ENCODE peak calls at places on chromosomes 6 and 20, in seven cellular contexts. One of them, this sample, is unnamed.
A peak's percentile ranks its signal among the peaks of the same experiment; 100 is the strongest.

GRCh38 chr6:32615885-32616532 is 21.2 kb upstream of the HLA-DQA1 start:
- DNase-seq in IMR-90: no peak
- DNase-seq in H1: no peak
- DNase-seq in neuronal stem cell: no peak
- DNase-seq in H9: peak; percentile 31
- DNase-seq in mesenchymal stem cell: no peak
- DNase-seq in trophoblast cell: no peak
- DNase-seq in this sample: no peak

GRCh38 chr20:53631909-53632662 is 38.4 kb upstream of the ZNF217 start:
- DNase-seq in IMR-90: no peak
- DNase-seq in trophoblast cell: peak; percentile 89
- DNase-seq in neuronal stem cell: no peak
- DNase-seq in mesenchymal stem cell: no peak
- DNase-seq in H9: no peak
- DNase-seq in H1: no peak
- DNase-seq in this sample: no peak

GRCh38 chr6:17653198-17653881 is 53.2 kb downstream of the FAM8A1 start:
- DNase-seq in mesenchymal stem cell: no peak
- DNase-seq in H9: no peak
- DNase-seq in IMR-90: no peak
- DNase-seq in H1: no peak
- DNase-seq in neuronal stem cell: no peak
- DNase-seq in trophoblast cell: no peak
- DNase-seq in this sample: no peak

GRCh38 chr6:127869772-127870404 is 31.0 kb downstream of the THEMIS start:
- DNase-seq in IMR-90: no peak
- DNase-seq in trophoblast cell: no peak
- DNase-seq in neuronal stem cell: no peak
- DNase-seq in H1: no peak
- DNase-seq in mesenchymal stem cell: no peak
- DNase-seq in H9: no peak
- DNase-seq in this sample: peak; percentile 17

GRCh38 chr6:26194329-26194701 is 107.1 kb downstream of the HFE start:
- DNase-seq in mesenchymal stem cell: no peak
- DNase-seq in neuronal stem cell: no peak
- DNase-seq in IMR-90: no peak
- DNase-seq in H9: no peak
- DNase-seq in trophoblast cell: no peak
- DNase-seq in H1: no peak
- DNase-seq in this sample: no peak

GRCh38 chr6:83292900-83293843 is 100.0 kb downstream of the RWDD2A start:
- DNase-seq in H1: no peak
- DNase-seq in H9: no peak
- DNase-seq in mesenchymal stem cell: no peak
- DNase-seq in trophoblast cell: no peak
- DNase-seq in neuronal stem cell: no peak
- DNase-seq in IMR-90: no peak
- DNase-seq in this sample: no peak

GRCh38 chr6:118283759-118284158 is 264.3 kb upstream of the PLN start:
- DNase-seq in IMR-90: peak; percentile 68
- DNase-seq in H9: no peak
- DNase-seq in H1: no peak
- DNase-seq in neuronal stem cell: peak; percentile 30
- DNase-seq in mesenchymal stem cell: peak; percentile 71
- DNase-seq in trophoblast cell: peak; percentile 23
- DNase-seq in this sample: peak; percentile 57

GRCh38 chr6:73484438-73484837 is 22.9 kb downstream of the MTO1 start:
- DNase-seq in neuronal stem cell: no peak
- DNase-seq in trophoblast cell: no peak
- DNase-seq in H1: no peak
- DNase-seq in H9: no peak
- DNase-seq in mesenchymal stem cell: no peak
- DNase-seq in IMR-90: no peak
- DNase-seq in this sample: no peak

GRCh38 chr20:46027245-46027853 is 1.7 kb upstream of the SLC12A5 start:
- DNase-seq in mesenchymal stem cell: peak; percentile 69
- DNase-seq in trophoblast cell: peak; percentile 37
- DNase-seq in H1: peak; percentile 57
- DNase-seq in IMR-90: peak; percentile 61
- DNase-seq in H9: no peak
- DNase-seq in neuronal stem cell: peak; percentile 78
- DNase-seq in this sample: peak; percentile 72

GRCh38 chr6:1624848-1625341 is 15.2 kb downstream of the FOXC1 start:
- DNase-seq in trophoblast cell: no peak
- DNase-seq in IMR-90: peak; percentile 62
- DNase-seq in neuronal stem cell: no peak
- DNase-seq in H1: no peak
- DNase-seq in H9: no peak
- DNase-seq in mesenchymal stem cell: no peak
- DNase-seq in this sample: peak; percentile 63

GRCh38 chr6:85405175-85405852 is 44.6 kb upstream of the NT5E start:
- DNase-seq in H1: no peak
- DNase-seq in IMR-90: peak; percentile 55
- DNase-seq in H9: no peak
- DNase-seq in neuronal stem cell: no peak
- DNase-seq in mesenchymal stem cell: no peak
- DNase-seq in trophoblast cell: no peak
- DNase-seq in this sample: no peak

GRCh38 chr6:1867197-1867596 is 257.5 kb downstream of the FOXC1 start:
- DNase-seq in H9: no peak
- DNase-seq in H1: no peak
- DNase-seq in mesenchymal stem cell: no peak
- DNase-seq in trophoblast cell: no peak
- DNase-seq in IMR-90: no peak
- DNase-seq in neuronal stem cell: no peak
- DNase-seq in this sample: no peak

GRCh38 chr6:129507846-129508245 is 202.1 kb downstream of the ARHGAP18 start:
- DNase-seq in trophoblast cell: no peak
- DNase-seq in H9: no peak
- DNase-seq in H1: no peak
- DNase-seq in mesenchymal stem cell: no peak
- DNase-seq in neuronal stem cell: no peak
- DNase-seq in IMR-90: no peak
- DNase-seq in this sample: no peak

GRCh38 chr6:130303436-130303835 is 62.4 kb upstream of the TMEM200A start:
- DNase-seq in mesenchymal stem cell: no peak
- DNase-seq in H9: no peak
- DNase-seq in IMR-90: peak; percentile 70
- DNase-seq in trophoblast cell: no peak
- DNase-seq in H1: no peak
- DNase-seq in neuronal stem cell: no peak
- DNase-seq in this sample: no peak

GRCh38 chr20:19252670-19253120 is 40.3 kb downstream of the SLC24A3 start:
- DNase-seq in H9: no peak
- DNase-seq in trophoblast cell: peak; percentile 92
- DNase-seq in IMR-90: no peak
- DNase-seq in mesenchymal stem cell: peak; percentile 73
- DNase-seq in H1: peak; percentile 22
- DNase-seq in neuronal stem cell: no peak
- DNase-seq in this sample: no peak

GRCh38 chr6:692356-692851 is 535 bp downstream of the EXOC2 start:
- DNase-seq in IMR-90: peak; percentile 34
- DNase-seq in mesenchymal stem cell: peak; percentile 61
- DNase-seq in neuronal stem cell: peak; percentile 27
- DNase-seq in trophoblast cell: peak; percentile 65
- DNase-seq in H9: peak; percentile 55
- DNase-seq in H1: peak; percentile 86
- DNase-seq in this sample: peak; percentile 79

GRCh38 chr20:21714297-21715192 is 9.1 kb downstream of the PAX1 start:
- DNase-seq in H1: peak; percentile 85
- DNase-seq in mesenchymal stem cell: no peak
- DNase-seq in trophoblast cell: no peak
- DNase-seq in neuronal stem cell: no peak
- DNase-seq in IMR-90: no peak
- DNase-seq in H9: peak; percentile 66
- DNase-seq in this sample: peak; percentile 60

GRCh38 chr20:21712443-21713059 is 7.1 kb downstream of the PAX1 start:
- DNase-seq in H1: no peak
- DNase-seq in mesenchymal stem cell: no peak
- DNase-seq in H9: no peak
- DNase-seq in trophoblast cell: no peak
- DNase-seq in neuronal stem cell: no peak
- DNase-seq in IMR-90: no peak
- DNase-seq in this sample: no peak

GRCh38 chr20:21713901-21714296 is 8.4 kb downstream of the PAX1 start:
- DNase-seq in neuronal stem cell: no peak
- DNase-seq in H9: peak; percentile 65
- DNase-seq in IMR-90: no peak
- DNase-seq in H1: no peak
- DNase-seq in trophoblast cell: no peak
- DNase-seq in mesenchymal stem cell: no peak
- DNase-seq in this sample: no peak

GRCh38 chr20:21715193-21715881 is 9.9 kb downstream of the PAX1 start:
- DNase-seq in trophoblast cell: no peak
- DNase-seq in neuronal stem cell: no peak
- DNase-seq in H9: no peak
- DNase-seq in H1: no peak
- DNase-seq in IMR-90: no peak
- DNase-seq in mesenchymal stem cell: no peak
- DNase-seq in this sample: no peak

GRCh38 chr20:21713470-21713869 is 8.0 kb downstream of the PAX1 start:
- DNase-seq in neuronal stem cell: no peak
- DNase-seq in IMR-90: no peak
- DNase-seq in H9: no peak
- DNase-seq in H1: no peak
- DNase-seq in mesenchymal stem cell: no peak
- DNase-seq in trophoblast cell: no peak
- DNase-seq in this sample: no peak
- H3K18ac ChIP-seq in neuronal stem cell: no peak overlapping the region
- H3K18ac ChIP-seq in IMR-90: no peak overlapping the region
- H3K18ac ChIP-seq in H9: no peak overlapping the region
- H3K18ac ChIP-seq in H1: peak overlapping the region; percentile 19
- H3K18ac ChIP-seq in mesenchymal stem cell: no peak overlapping the region
- H3K18ac ChIP-seq in trophoblast cell: no peak overlapping the region
- H3K18ac ChIP-seq in this sample: no peak overlapping the region

GRCh38 chr6:66605011-66605410 is 898.0 kb upstream of the EYS start:
- DNase-seq in H1: no peak
- DNase-seq in H9: no peak
- DNase-seq in trophoblast cell: no peak
- DNase-seq in neuronal stem cell: no peak
- DNase-seq in mesenchymal stem cell: peak; percentile 65
- DNase-seq in IMR-90: no peak
- DNase-seq in this sample: no peak

DNA sequence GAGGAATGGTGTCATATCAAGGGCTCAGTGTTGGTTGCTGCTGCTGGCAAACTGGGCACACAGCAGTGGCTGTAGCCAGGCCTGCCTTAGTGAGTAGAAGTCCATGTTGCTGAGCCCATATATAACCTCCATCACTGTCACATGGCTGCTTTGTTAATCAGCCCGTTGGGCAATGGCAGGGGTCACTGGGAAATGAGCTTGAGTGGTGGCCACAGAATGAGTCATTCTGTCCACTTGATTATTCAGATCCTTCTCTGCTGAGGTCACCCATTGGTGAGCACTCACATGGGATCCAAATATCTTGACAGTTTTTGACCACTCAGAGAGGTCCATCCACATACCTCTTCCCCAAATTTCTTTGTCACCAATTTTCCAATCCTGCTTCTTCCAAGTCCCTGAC is 898.9 kb upstream of the EYS start:
- DNase-seq in H9: no peak
- DNase-seq in mesenchymal stem cell: peak; percentile 67
- DNase-seq in neuronal stem cell: no peak
- DNase-seq in IMR-90: peak; percentile 3
- DNase-seq in trophoblast cell: no peak
- DNase-seq in H1: no peak
- DNase-seq in this sample: no peak
- H3K4ac ChIP-seq in H9: no peak overlapping the region
- H3K4ac ChIP-seq in mesenchymal stem cell: no peak overlapping the region
- H3K4ac ChIP-seq in neuronal stem cell: no peak overlapping the region
- H3K4ac ChIP-seq in IMR-90: no peak overlapping the region
- H3K4ac ChIP-seq in trophoblast cell: no peak overlapping the region
- H3K4ac ChIP-seq in H1: no peak overlapping the region
- H3K4ac ChIP-seq in this sample: no peak overlapping the region

DNA sequence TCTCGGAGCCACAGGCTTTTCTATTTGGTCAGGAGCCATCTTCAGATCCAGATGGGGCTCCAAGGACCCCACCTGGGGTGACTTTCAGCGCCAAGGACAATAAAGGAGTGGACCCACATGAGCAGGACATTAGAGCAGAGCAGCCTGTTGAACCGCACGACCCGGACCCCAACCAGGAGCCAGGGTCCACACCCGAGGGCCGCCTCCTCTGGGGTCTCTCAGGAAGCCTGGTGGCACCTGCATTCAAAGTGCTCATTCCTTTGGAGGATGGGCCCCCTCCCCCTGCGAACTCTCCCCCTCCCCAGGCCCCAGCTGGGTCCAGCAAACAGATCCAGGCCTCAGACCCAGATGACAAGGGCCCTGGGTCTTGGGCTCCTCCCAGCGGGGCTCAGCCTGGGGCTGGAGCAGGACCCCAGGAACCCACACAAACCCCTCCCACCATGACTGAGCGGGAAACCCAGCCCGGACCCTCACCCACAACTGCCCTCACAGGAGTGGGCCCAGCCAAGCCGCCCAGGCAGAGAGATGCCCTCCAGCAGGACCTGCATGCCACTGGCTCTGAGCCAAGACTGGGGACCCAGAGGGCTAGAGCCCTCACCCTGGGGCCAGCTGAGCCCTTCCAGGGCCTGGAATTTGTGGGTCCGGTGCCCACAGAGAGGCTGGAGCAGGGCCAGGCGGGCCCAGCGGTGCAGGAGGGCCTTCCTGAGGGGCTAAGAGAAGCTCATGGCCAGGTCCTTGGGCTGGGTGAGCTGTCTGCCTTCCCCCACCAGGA is 23.9 kb downstream of the RAB44 start:
- DNase-seq in H1: no peak
- DNase-seq in mesenchymal stem cell: no peak
- DNase-seq in neuronal stem cell: no peak
- DNase-seq in IMR-90: no peak
- DNase-seq in trophoblast cell: no peak
- DNase-seq in H9: peak; percentile 22
- DNase-seq in this sample: no peak
- H3K18ac ChIP-seq in H1: no peak overlapping the region
- H3K18ac ChIP-seq in mesenchymal stem cell: no peak overlapping the region
- H3K18ac ChIP-seq in neuronal stem cell: peak overlapping the region; percentile 71
- H3K18ac ChIP-seq in IMR-90: no peak overlapping the region
- H3K18ac ChIP-seq in trophoblast cell: no peak overlapping the region
- H3K18ac ChIP-seq in H9: no peak overlapping the region
- H3K18ac ChIP-seq in this sample: no peak overlapping the region

GRCh38 chr20:35739294-35740163 is 2.5 kb downstream of the RBM39 start:
- DNase-seq in H1: no peak
- DNase-seq in trophoblast cell: no peak
- DNase-seq in mesenchymal stem cell: peak; percentile 67
- DNase-seq in H9: no peak
- DNase-seq in neuronal stem cell: no peak
- DNase-seq in IMR-90: peak; percentile 50
- DNase-seq in this sample: peak; percentile 50

GRCh38 chr20:35738410-35739179 is 3.5 kb downstream of the RBM39 start:
- DNase-seq in H9: no peak
- DNase-seq in neuronal stem cell: no peak
- DNase-seq in IMR-90: no peak
- DNase-seq in mesenchymal stem cell: no peak
- DNase-seq in H1: no peak
- DNase-seq in trophoblast cell: no peak
- DNase-seq in this sample: no peak

GRCh38 chr20:35742741-35743523 is 872 bp upstream of the RBM39 start:
- DNase-seq in IMR-90: no peak
- DNase-seq in H9: no peak
- DNase-seq in H1: no peak
- DNase-seq in trophoblast cell: no peak
- DNase-seq in mesenchymal stem cell: peak; percentile 51
- DNase-seq in neuronal stem cell: no peak
- DNase-seq in this sample: peak; percentile 61

GRCh38 chr20:35743693-35744491 is 1.8 kb upstream of the RBM39 start:
- DNase-seq in H1: no peak
- DNase-seq in H9: no peak
- DNase-seq in trophoblast cell: peak; percentile 35
- DNase-seq in IMR-90: peak; percentile 31
- DNase-seq in mesenchymal stem cell: peak; percentile 78
- DNase-seq in neuronal stem cell: no peak
- DNase-seq in this sample: no peak

GRCh38 chr20:35741892-35742740 is at the start of gene RBM39:
- DNase-seq in neuronal stem cell: peak; percentile 100
- DNase-seq in IMR-90: peak; percentile 100
- DNase-seq in H9: peak; percentile 100
- DNase-seq in mesenchymal stem cell: peak; percentile 100
- DNase-seq in trophoblast cell: peak; percentile 100
- DNase-seq in H1: peak; percentile 98
- DNase-seq in this sample: peak; percentile 100
- H3K4ac ChIP-seq in neuronal stem cell: peak within 1 kb of the TSS; percentile 98
- H3K4ac ChIP-seq in IMR-90: peak within 1 kb of the TSS; percentile 97
- H3K4ac ChIP-seq in H9: peak within 1 kb of the TSS; percentile 100
- H3K4ac ChIP-seq in mesenchymal stem cell: peak within 1 kb of the TSS; percentile 100
- H3K4ac ChIP-seq in trophoblast cell: peak within 1 kb of the TSS; percentile 100
- H3K4ac ChIP-seq in H1: peak within 1 kb of the TSS; percentile 99
- H3K4ac ChIP-seq in this sample: peak within 1 kb of the TSS; percentile 100